ENCODE peak calls at places on chromosomes 5 and 9, in seven cellular contexts. X, Y, F, H, S, P and A are unnamed samples.

GRCh38 chr5:78288246-78288645 is 6.3 kb downstream of the AP3B1 start:
- DNase-seq in X (no peak), Y (no peak), F (no peak), H (no peak), S (no peak), P (no peak), A (no peak)

GRCh38 chr9:95035846-95036245 is 281.7 kb downstream of the FANCC start:
- DNase-seq in X (no peak), Y (no peak), F (no peak), H (no peak), S (no peak), P (no peak), A (no peak)

GRCh38 chr5:143435207-143435657 is 31.7 kb upstream of the NR3C1 start:
- DNase-seq in X (peak), Y (no peak), F (peak), H (no peak), S (peak), P (no peak), A (peak)

GRCh38 chr5:97764700-97765099 is 581.7 kb upstream of the RIOK2 start:
- DNase-seq in X (no peak), Y (no peak), F (no peak), H (no peak), S (no peak), P (no peak), A (no peak)

GRCh38 chr5:133427121-133427777 is 185.1 kb downstream of the FSTL4 start:
- DNase-seq in X (no peak), Y (no peak), F (no peak), H (no peak), S (no peak), P (no peak), A (no peak)

GRCh38 chr9:15417626-15418025 is 5.0 kb upstream of the SNAPC3 start:
- DNase-seq in X (no peak), Y (no peak), F (no peak), H (no peak), S (no peak), P (no peak), A (no peak)

GRCh38 chr5:81212211-81212687 is 20.9 kb upstream of the CKMT2 start:
- DNase-seq in X (peak), Y (no peak), F (no peak), H (no peak), S (peak), P (no peak), A (no peak)

GRCh38 chr9:12884736-12885395 is 110.0 kb downstream of the LURAP1L start:
- DNase-seq in X (no peak), Y (no peak), F (no peak), H (no peak), S (peak), P (no peak), A (no peak)

GRCh38 chr9:115369322-115369957 is 251.5 kb upstream of the TNC start:
- DNase-seq in X (no peak), Y (no peak), F (no peak), H (no peak), S (no peak), P (no peak), A (no peak)

GRCh38 chr9:90979138-90979551 is 177.5 kb downstream of the SYK start:
- DNase-seq in X (no peak), Y (no peak), F (no peak), H (no peak), S (no peak), P (no peak), A (no peak)

GRCh38 chr9:136229096-136230065 is 16.2 kb downstream of the QSOX2 start:
- DNase-seq in X (no peak), Y (no peak), F (no peak), H (no peak), S (no peak), P (no peak), A (no peak)

GRCh38 chr9:126642009-126642744 is 28.4 kb downstream of the LMX1B start:
- DNase-seq in X (no peak), Y (no peak), F (no peak), H (no peak), S (peak), P (no peak), A (no peak)

GRCh38 chr5:146640285-146640896 is 124.4 kb upstream of the GPR151 start:
- DNase-seq in X (no peak), Y (no peak), F (no peak), H (peak), S (no peak), P (no peak), A (no peak)

GRCh38 chr9:76378367-76379073 is 15.7 kb downstream of the RFK start:
- DNase-seq in X (no peak), Y (no peak), F (no peak), H (no peak), S (no peak), P (no peak), A (no peak)
- TF ChIP-seq CTCF in X (no peak), Y (no peak), F (no peak), H (no peak), S (no peak), P (no peak), A (no peak)

GRCh38 chr9:81673310-81673709 is 16.0 kb downstream of the TLE1 start:
- DNase-seq in X (no peak), Y (no peak), F (no peak), H (no peak), S (no peak), P (no peak), A (no peak)
- TF ChIP-seq CTCF in X (no peak), Y (no peak), F (no peak), H (no peak), S (no peak), P (no peak), A (no peak)

DNA sequence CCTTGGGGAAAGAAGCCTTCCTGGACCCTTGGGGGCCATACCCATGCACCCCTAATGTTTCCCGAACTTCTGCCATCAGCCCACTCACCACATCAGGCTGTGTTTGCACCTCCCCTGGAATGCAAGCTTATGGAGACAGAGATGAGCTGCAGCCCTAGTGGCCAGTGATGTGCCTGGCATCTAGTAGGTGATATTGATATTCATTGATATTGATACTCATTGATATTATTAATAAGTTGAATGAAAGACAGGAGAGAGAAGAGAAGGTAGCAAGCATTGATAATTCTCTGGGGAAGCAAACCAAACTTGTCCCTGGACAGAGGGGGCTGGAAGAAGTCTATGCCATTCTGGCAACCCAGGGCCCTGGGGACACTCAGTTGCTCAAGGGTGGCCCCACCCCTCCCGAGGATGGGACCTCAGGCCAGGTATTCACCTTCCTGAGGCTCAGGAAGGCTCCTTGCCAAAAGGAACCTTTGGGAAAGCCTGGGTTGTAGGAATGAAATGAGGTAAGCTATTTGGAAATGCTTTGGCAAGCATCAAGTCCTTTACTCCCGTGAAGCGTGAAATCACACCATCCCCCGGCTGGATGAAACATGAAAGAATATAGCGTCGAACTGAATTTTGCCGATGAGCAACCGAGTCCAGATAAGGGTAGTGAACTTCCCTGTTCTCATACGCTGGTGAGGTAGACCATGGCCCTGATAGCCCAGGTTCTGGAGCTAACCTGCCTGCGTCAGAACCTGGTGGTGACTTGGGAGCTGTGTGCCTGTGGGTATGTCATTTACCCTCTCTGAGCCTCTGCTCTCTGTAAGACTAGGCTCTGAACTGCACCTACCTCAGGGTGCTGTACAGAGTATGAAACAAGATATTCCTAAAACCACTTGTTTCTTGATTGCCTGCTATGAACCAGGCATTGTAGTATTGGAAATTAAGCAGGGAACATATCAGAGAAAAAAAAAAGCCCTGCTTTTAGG is 105.1 kb upstream of the BOD1 start:
- DNase-seq in X (no peak), Y (no peak), F (no peak), H (no peak), S (peak), P (no peak), A (no peak)
- TF ChIP-seq CTCF in X (no peak), Y (no peak), F (no peak), H (no peak), S (no peak), P (no peak), A (no peak)

DNA sequence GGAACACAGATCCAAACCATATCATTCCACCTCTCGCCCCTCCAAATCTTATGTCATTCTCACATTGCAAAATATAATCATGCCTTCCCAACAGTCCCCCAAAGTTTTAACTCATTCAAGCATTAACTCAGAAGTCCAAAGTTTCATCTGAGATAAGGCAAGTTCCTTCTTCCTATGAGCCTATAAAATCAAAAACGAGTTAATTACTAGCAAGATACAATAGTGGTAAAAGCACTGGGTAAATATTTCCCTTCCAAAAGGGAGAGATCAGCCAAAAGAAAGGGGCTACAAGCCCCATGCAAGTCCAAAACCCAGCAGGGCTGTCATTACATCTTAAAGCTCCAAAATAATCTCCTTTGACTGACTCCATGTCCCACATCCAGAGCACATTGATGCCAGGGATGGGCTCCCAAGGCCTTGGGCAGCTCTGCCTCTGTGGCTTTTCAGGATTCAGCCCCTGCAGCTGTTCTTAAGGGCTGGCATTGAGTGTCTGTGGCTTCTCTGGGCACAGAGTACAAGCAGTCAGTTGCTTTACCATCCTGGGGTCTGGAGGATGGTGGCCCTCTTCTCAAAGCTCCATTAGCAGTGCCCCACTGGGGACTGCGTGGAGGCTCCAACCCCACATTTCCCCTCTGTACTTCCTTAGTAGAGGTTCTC is 8.4 kb downstream of the GPR150 start:
- DNase-seq in X (no peak), Y (no peak), F (no peak), H (no peak), S (no peak), P (no peak), A (no peak)
- TF ChIP-seq CTCF in X (no peak), Y (no peak), F (no peak), H (no peak), S (no peak), P (no peak), A (no peak)

GRCh38 chr5:180484813-180485212 is 9.4 kb upstream of the CNOT6 start:
- DNase-seq in X (no peak), Y (no peak), F (no peak), H (no peak), S (no peak), P (no peak), A (no peak)
- TF ChIP-seq CTCF in X (no peak), Y (no peak), F (no peak), H (no peak), S (no peak), P (no peak), A (no peak)